ENCODE peak calls at places on chromosomes 6 and 20, in eight cellular contexts. K is cardiac muscle cell, D is fibroblast of pulmonary artery, I is AG04450, O is progenitor cell of endocrine pancreas, J is ovary, Y is left lung, M is SK-N-SH. L is an unnamed sample.

GRCh38 chr6:128903715-128904114 is 20.8 kb downstream of the LAMA2 start:
- DNase-seq in M (no peak), K (no peak), O (no peak), Y (no peak), I (no peak), J (no peak), D (no peak), L (no peak)

GRCh38 chr6:49676671-49677281 is 36.6 kb downstream of the CRISP2 start:
- DNase-seq in J (no peak), Y (no peak), K (no peak), M (no peak), I (no peak), O (no peak), D (peak; percentile 12), L (no peak)

GRCh38 chr20:44198872-44199271 is 11.7 kb downstream of the OSER1 start:
- DNase-seq in M (no peak), J (no peak), K (no peak), Y (no peak), O (no peak), I (no peak), D (no peak), L (no peak)

GRCh38 chr20:37902504-37903313 is at the start of gene VSTM2L:
- DNase-seq in K (peak; percentile 74), O (no peak), I (peak; percentile 16), J (no peak), D (peak; percentile 54), Y (no peak), M (peak; percentile 88), L (no peak)

GRCh38 chr6:83509416-83509815 is 2.9 kb upstream of the PRSS35 start:
- DNase-seq in O (no peak), J (no peak), I (no peak), K (no peak), D (peak; percentile 41), M (no peak), Y (no peak), L (no peak)

GRCh38 chr6:44166116-44166515 is 7.5 kb downstream of the CAPN11 start:
- DNase-seq in O (no peak), K (no peak), J (no peak), D (no peak), Y (no peak), I (no peak), M (no peak), L (no peak)

GRCh38 chr20:37547912-37548311 is 20.2 kb upstream of the BLCAP start:
- DNase-seq in K (no peak), D (no peak), I (no peak), O (no peak), J (no peak), M (no peak), Y (no peak), L (no peak)

GRCh38 chr6:145880361-145880760 is 65.8 kb upstream of the FBXO30 start:
- DNase-seq in Y (no peak), I (no peak), J (no peak), D (no peak), M (no peak), K (no peak), O (no peak), L (no peak)

GRCh38 chr6:170258395-170258794 is 32.5 kb downstream of the DLL1 start:
- DNase-seq in O (no peak), Y (no peak), I (no peak), D (no peak), J (no peak), K (no peak), M (no peak), L (no peak)

GRCh38 chr6:95294047-95294446 is 283.3 kb upstream of the MANEA start:
- DNase-seq in O (no peak), I (no peak), D (no peak), Y (no peak), M (no peak), K (no peak), J (no peak), L (no peak)

GRCh38 chr6:158006331-158006730 is 24.7 kb downstream of the SYNJ2 start:
- DNase-seq in Y (no peak), I (no peak), D (no peak), J (peak; percentile 8), K (no peak), O (no peak), M (no peak), L (no peak)

GRCh38 chr20:63348828-63349515 is 12.2 kb downstream of the CHRNA4 start:
- DNase-seq in M (no peak), Y (peak; percentile 72), K (no peak), I (no peak), O (no peak), D (no peak), J (no peak), L (no peak)

GRCh38 chr6:109008951-109009760 is 85.5 kb downstream of the SESN1 start:
- DNase-seq in M (peak; percentile 93), Y (peak; percentile 99), I (peak; percentile 48), D (peak; percentile 86), O (peak; percentile 90), J (peak; percentile 96), K (peak; percentile 96), L (peak; percentile 82)
- TF ChIP-seq CTCF in M (no peak), Y (no peak), I (no peak), D (no peak), O (peak; percentile 29), J (peak; percentile 83), K (no peak), L (no peak)

DNA sequence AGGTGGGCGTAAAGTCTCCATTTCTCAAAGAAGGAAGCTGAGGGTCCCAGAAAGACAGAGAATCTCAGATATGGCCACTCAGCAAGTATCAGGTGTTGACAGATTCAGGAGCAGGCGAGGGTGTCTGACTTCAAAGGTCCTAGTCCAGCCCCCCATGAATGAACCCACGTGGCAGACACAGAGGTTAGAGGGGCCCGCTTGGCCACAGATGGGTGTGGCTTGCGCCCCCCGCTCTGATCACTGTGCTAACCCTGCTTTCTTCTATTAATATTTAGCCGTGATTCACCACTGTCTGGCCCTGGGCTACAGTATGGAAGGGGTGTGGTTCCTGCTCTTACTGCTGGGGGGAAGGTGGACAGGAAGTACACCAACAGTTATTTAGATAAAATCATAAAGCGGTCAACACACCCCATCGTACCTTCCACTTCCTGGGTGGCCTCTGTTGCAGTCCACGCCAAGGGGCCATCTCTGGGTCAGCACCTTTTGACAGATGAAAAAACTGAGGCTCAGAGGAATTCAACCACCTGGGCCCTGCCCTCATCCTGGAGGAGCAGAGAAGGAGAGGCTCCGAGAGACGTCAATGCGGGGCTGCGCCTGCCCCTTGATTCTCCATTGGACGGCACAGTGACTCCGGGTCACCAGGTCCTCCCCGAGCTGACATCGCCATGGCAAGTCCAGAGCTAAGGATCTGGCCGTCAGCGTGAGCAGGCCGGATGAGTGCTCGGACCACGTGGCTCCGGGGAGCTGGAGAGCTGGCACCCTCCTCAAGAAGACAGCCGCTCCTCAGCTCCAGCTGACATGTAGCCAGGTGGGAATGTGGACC is 206.3 kb downstream of the PREX1 start:
- DNase-seq in J (no peak), Y (peak; percentile 73), D (no peak), M (no peak), O (no peak), I (no peak), K (no peak), L (no peak)
- TF ChIP-seq CTCF in J (no peak), Y (no peak), D (no peak), M (no peak), O (no peak), I (no peak), K (no peak), L (peak; percentile 58)

GRCh38 chr6:38573800-38574395 is 65.8 kb downstream of the BTBD9 start:
- DNase-seq in K (no peak), I (no peak), J (no peak), D (no peak), O (no peak), Y (no peak), M (no peak), L (no peak)
- TF ChIP-seq CTCF in K (no peak), I (no peak), J (no peak), D (no peak), O (no peak), Y (no peak), M (no peak), L (no peak)

GRCh38 chr6:137415834-137416190 is 78.4 kb downstream of the OLIG3 start:
- DNase-seq in J (no peak), D (no peak), Y (no peak), K (no peak), I (no peak), O (no peak), M (no peak), L (no peak)
- TF ChIP-seq CTCF in J (no peak), D (no peak), Y (no peak), K (no peak), I (no peak), O (no peak), M (no peak), L (peak; percentile 43)

GRCh38 chr6:144482142-144482541 is 197.0 kb downstream of the UTRN start:
- DNase-seq in Y (peak; percentile 72), J (peak; percentile 79), K (peak; percentile 73), O (peak; percentile 22), M (peak; percentile 51), I (peak; percentile 63), D (peak; percentile 90), L (no peak)
- TF ChIP-seq CTCF in Y (peak; percentile 48), J (no peak), K (peak; percentile 65), O (peak; percentile 70), M (peak; percentile 66), I (peak; percentile 69), D (peak; percentile 73), L (peak; percentile 76)

GRCh38 chr20:61973515-61974356 is 91.9 kb downstream of the TAF4 start:
- DNase-seq in Y (peak; percentile 61), M (no peak), I (no peak), O (no peak), K (no peak), D (no peak), J (no peak), L (no peak)
- TF ChIP-seq CTCF in Y (no peak), M (no peak), I (no peak), O (no peak), K (no peak), D (no peak), J (no peak), L (no peak)

DNA sequence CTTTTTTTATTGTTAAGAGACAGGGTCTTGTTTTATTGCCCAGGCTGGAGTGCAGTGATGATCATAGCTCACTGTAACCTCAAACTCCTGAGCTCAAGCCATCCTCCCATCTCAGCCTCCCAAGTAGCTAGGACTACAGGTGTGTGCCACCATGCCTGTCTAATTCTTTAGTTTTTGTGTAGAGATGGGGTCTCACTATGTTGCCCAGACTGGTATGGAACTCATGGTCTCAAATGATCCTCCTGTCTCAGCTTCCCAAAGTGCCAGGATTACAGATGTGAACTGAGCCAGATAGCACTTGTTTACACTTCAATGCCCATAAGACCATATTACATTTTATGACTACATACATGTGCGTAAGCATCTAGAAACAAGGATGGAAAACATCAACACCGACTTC is 18.1 kb downstream of the EIF2S2 start:
- DNase-seq in J (no peak), O (no peak), K (no peak), M (no peak), I (no peak), D (no peak), Y (no peak), L (no peak)
- TF ChIP-seq CTCF in J (no peak), O (no peak), K (no peak), M (no peak), I (no peak), D (no peak), Y (no peak), L (no peak)

GRCh38 chr6:163579880-163580295 is 165.4 kb downstream of the QKI start:
- DNase-seq in M (no peak), J (no peak), I (no peak), O (no peak), D (no peak), Y (no peak), K (peak; percentile 44), L (no peak)
- TF ChIP-seq CTCF in M (no peak), J (no peak), I (peak; percentile 2), O (no peak), D (no peak), Y (no peak), K (peak; percentile 7), L (no peak)

GRCh38 chr6:34457747-34458462 is 8.0 kb upstream of the PACSIN1 start:
- DNase-seq in M (no peak), K (peak; percentile 49), Y (no peak), J (no peak), D (no peak), O (no peak), I (no peak), L (no peak)
- TF ChIP-seq CTCF in M (no peak), K (no peak), Y (no peak), J (no peak), D (no peak), O (no peak), I (no peak), L (no peak)